ENCODE peak calls at places on chromosomes 1 and 21, in five cellular contexts. C is CD4-positive, alpha-beta memory T cell; T is A549; P is neural progenitor cell; N is aorta. Y is an unnamed sample.

GRCh38 chr1:183571678-183572268 is 18.5 kb downstream of the NCF2 start:
- DNase-seq in C (no peak), T (no peak), P (no peak), N (no peak), Y (no peak)

GRCh38 chr1:218717611-218718010 is 372.5 kb downstream of the TGFB2 start:
- DNase-seq in C (no peak), T (no peak), P (no peak), N (no peak), Y (no peak)

GRCh38 chr1:192713921-192714320 is 78.0 kb downstream of the RGS13 start:
- DNase-seq in C (no peak), T (no peak), P (no peak), N (no peak), Y (no peak)

GRCh38 chr1:205109711-205110110 is 12.1 kb downstream of the RBBP5 start:
- DNase-seq in C (no peak), T (no peak), P (no peak), N (no peak), Y (no peak)

GRCh38 chr1:19384113-19384512 is 72.0 kb downstream of the SLC66A1 start:
- DNase-seq in C (no peak), T (no peak), P (no peak), N (peak), Y (no peak)

GRCh38 chr1:204859885-204860284 is 10.8 kb upstream of the NFASC start:
- DNase-seq in C (no peak), T (no peak), P (no peak), N (no peak), Y (no peak)

GRCh38 chr1:24558902-24559791 is 3.3 kb downstream of the NCMAP start:
- DNase-seq in C (no peak), T (peak), P (peak), N (no peak), Y (no peak)

GRCh38 chr1:91997607-91998195 is 32.1 kb upstream of the EPHX4 start:
- DNase-seq in C (peak), T (peak), P (peak), N (no peak), Y (no peak)

GRCh38 chr1:77282187-77282865 is 507 bp downstream of the AK5 start:
- DNase-seq in C (peak), T (peak), P (peak), N (peak), Y (no peak)

GRCh38 chr21:45277101-45278045 is 10.3 kb downstream of the POFUT2 start:
- DNase-seq in C (no peak), T (no peak), P (no peak), N (peak), Y (no peak)

GRCh38 chr1:245483247-245483646 is 328.5 kb downstream of the KIF26B start:
- DNase-seq in C (no peak), T (no peak), P (peak), N (no peak), Y (no peak)

GRCh38 chr1:116709666-116710167 is 42.2 kb upstream of the IGSF3 start:
- DNase-seq in C (no peak), T (no peak), P (no peak), N (no peak), Y (no peak)

GRCh38 chr1:231841616-231842344 is 215.2 kb downstream of the DISC1 start:
- DNase-seq in C (no peak), T (peak), P (no peak), N (no peak), Y (no peak)

GRCh38 chr1:200415693-200416593 is 6.1 kb upstream of the ZNF281 start:
- DNase-seq in C (no peak), T (peak), P (no peak), N (peak), Y (no peak)

GRCh38 chr1:155944396-155944728 is 2.9 kb downstream of the RXFP4 start:
- DNase-seq in C (no peak), T (no peak), P (no peak), N (peak), Y (no peak)

GRCh38 chr1:74587888-74588287 is 75.5 kb upstream of the LRRC53 start:
- DNase-seq in C (no peak), T (no peak), P (no peak), N (no peak), Y (no peak)

GRCh38 chr1:8171751-8172464 is 145.8 kb upstream of the ERRFI1 start:
- DNase-seq in C (no peak), T (no peak), P (no peak), N (peak), Y (no peak)

GRCh38 chr1:1756661-1757421 is 21.4 kb downstream of the NADK start:
- DNase-seq in C (no peak), T (no peak), P (no peak), N (no peak), Y (no peak)

GRCh38 chr21:45502600-45502999 is 39.6 kb downstream of the SLC19A1 start:
- DNase-seq in C (no peak), T (no peak), P (no peak), N (peak), Y (no peak)

GRCh38 chr21:35083246-35083645 is 34.1 kb upstream of the RUNX1 start:
- DNase-seq in C (no peak), T (no peak), P (no peak), N (no peak), Y (no peak)

GRCh38 chr1:210089848-210090247 is 142.7 kb upstream of the SERTAD4 start:
- DNase-seq in C (no peak), T (no peak), P (no peak), N (no peak), Y (no peak)

GRCh38 chr1:98824724-98825123 is 163.2 kb downstream of the SNX7 start:
- DNase-seq in C (no peak), T (no peak), P (no peak), N (no peak), Y (no peak)

GRCh38 chr21:42833439-42833815 is 45.9 kb downstream of the WDR4 start:
- DNase-seq in C (peak), T (peak), P (peak), N (no peak), Y (peak)

GRCh38 chr1:97004054-97004453 is 282.5 kb downstream of the PTBP2 start:
- DNase-seq in C (no peak), T (no peak), P (no peak), N (no peak), Y (no peak)

GRCh38 chr1:94621392-94621791 is 79.8 kb upstream of the F3 start:
- DNase-seq in C (no peak), T (no peak), P (no peak), N (no peak), Y (no peak)

GRCh38 chr1:109923131-109923945 is 12.7 kb downstream of the CSF1 start:
- DNase-seq in C (no peak), T (no peak), P (peak), N (no peak), Y (no peak)

GRCh38 chr1:209875510-209875909 is 47.7 kb downstream of the UTP25 start:
- DNase-seq in C (no peak), T (peak), P (peak), N (no peak), Y (no peak)

GRCh38 chr1:58779837-58780585 is 3.8 kb downstream of the JUN start:
- DNase-seq in C (peak), T (no peak), P (no peak), N (no peak), Y (no peak)

GRCh38 chr1:41900611-41901444 is 17.9 kb downstream of the HIVEP3 start:
- DNase-seq in C (no peak), T (peak), P (no peak), N (no peak), Y (no peak)

GRCh38 chr1:53341961-53342707 is 14.3 kb upstream of the LRP8 start:
- DNase-seq in C (no peak), T (no peak), P (no peak), N (peak), Y (no peak)

GRCh38 chr1:117573386-117574040 is 32.3 kb upstream of the TENT5C start:
- DNase-seq in C (no peak), T (no peak), P (no peak), N (no peak), Y (no peak)

GRCh38 chr1:13582713-13583443 is 754 bp upstream of the PDPN start:
- DNase-seq in C (no peak), T (no peak), P (peak), N (peak), Y (no peak)

GRCh38 chr1:13584876-13585598 is 1.4 kb downstream of the PDPN start:
- DNase-seq in C (no peak), T (no peak), P (no peak), N (peak), Y (no peak)

GRCh38 chr1:13583964-13584791 is 546 bp downstream of the PDPN start:
- DNase-seq in C (no peak), T (no peak), P (peak), N (peak), Y (no peak)

GRCh38 chr1:13585599-13585965 is 1.9 kb downstream of the PDPN start:
- DNase-seq in C (no peak), T (no peak), P (peak), N (peak), Y (no peak)

DNA sequence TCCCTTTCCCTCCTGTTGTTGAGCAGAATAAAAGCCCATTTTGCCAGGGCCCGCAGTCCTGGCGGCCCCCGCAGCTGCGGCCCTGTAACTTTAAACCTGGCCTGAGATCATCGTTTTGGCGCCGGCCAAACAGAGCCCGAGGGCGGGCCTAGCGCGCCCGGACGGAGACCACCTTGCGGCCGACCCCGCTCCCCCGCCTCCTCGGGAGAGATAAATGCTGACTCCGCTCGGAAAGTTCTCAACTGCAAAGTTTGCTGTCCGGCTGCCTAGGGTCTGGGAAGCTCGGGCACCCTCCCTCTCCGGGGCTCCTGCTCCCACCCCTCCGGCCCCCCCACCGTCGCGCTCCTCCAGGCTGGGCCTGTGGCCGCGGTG is at the start of gene PDPN:
- DNase-seq in C (no peak), T (no peak), P (peak), N (peak), Y (no peak)
- H3K4me3 ChIP-seq in C (no peak), T (no peak), P (peak), N (no peak), Y (no peak)

GRCh38 chr21:33682992-33683627 is 40.8 kb downstream of the ITSN1 start:
- DNase-seq in C (no peak), T (peak), P (no peak), N (no peak), Y (no peak)
- H3K4me3 ChIP-seq in C (no peak), T (no peak), P (no peak), N (no peak), Y (no peak)

DNA sequence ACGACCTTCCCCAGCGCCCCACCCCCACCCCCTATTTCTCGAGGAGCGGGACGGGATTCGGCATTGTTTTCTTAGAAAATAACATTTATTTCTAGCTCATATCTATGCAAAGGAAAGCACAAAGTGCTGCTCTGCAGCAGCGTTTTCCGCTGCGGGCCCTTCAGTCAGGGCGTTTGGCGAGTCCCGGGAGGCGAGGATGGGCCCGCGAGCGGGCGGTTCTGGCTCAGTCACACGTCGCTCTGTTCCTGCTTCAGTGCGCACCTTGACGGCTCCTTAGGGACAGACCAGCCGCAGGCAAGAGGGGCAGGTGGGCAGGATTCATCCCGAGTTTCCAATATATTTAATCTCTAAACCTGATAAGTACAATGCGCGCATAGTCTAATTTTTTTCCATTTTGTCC is 5.8 kb downstream of the DMRTA2 start:
- DNase-seq in C (no peak), T (no peak), P (peak), N (no peak), Y (no peak)
- H3K4me3 ChIP-seq in C (no peak), T (no peak), P (no peak), N (no peak), Y (no peak)

GRCh38 chr1:159054427-159054826 is 22.1 kb downstream of the AIM2 start:
- DNase-seq in C (no peak), T (no peak), P (no peak), N (no peak), Y (no peak)

GRCh38 chr1:159055181-159055621 is 21.4 kb downstream of the AIM2 start:
- DNase-seq in C (no peak), T (no peak), P (no peak), N (no peak), Y (no peak)

GRCh38 chr1:159058751-159059150 is 17.8 kb downstream of the AIM2 start:
- DNase-seq in C (no peak), T (no peak), P (no peak), N (no peak), Y (no peak)

GRCh38 chr1:159051436-159051835 is 25.1 kb downstream of the AIM2 start:
- DNase-seq in C (no peak), T (no peak), P (no peak), N (no peak), Y (no peak)

GRCh38 chr1:159056069-159056698 is 20.4 kb downstream of the AIM2 start:
- DNase-seq in C (no peak), T (no peak), P (peak), N (no peak), Y (no peak)
- H3K4me3 ChIP-seq in C (no peak), T (no peak), P (no peak), N (no peak), Y (no peak)

Y was measured in GM12864.